ENCODE peak calls at places on chromosome 10, in nine cellular contexts. One of them, this sample, is unnamed. For H3K9me3, the result is how much of the 10 kb centered on the place peaks cover.

GRCh38 chr10:96395931-96396877 is 37.4 kb upstream of the OPALIN start:
- DNase-seq in right atrium auricular region: peak
- DNase-seq in T-helper 17 cell: no peak
- DNase-seq in right lobe of liver: peak
- DNase-seq in Peyer's patch: peak
- DNase-seq in spleen: peak
- DNase-seq in CD4-positive, alpha-beta T cell: peak
- DNase-seq in IMR-90: peak
- DNase-seq in A549: peak
- DNase-seq in this sample: peak

GRCh38 chr10:103849880-103850571 is 5.3 kb downstream of the SH3PXD2A start:
- DNase-seq in right atrium auricular region: peak
- DNase-seq in T-helper 17 cell: no peak
- DNase-seq in right lobe of liver: no peak
- DNase-seq in Peyer's patch: no peak
- DNase-seq in spleen: no peak
- DNase-seq in CD4-positive, alpha-beta T cell: no peak
- DNase-seq in IMR-90: peak
- DNase-seq in A549: no peak
- DNase-seq in this sample: no peak

GRCh38 chr10:116815641-116816415 is 33.5 kb upstream of the ENO4 start:
- DNase-seq in right atrium auricular region: no peak
- DNase-seq in T-helper 17 cell: no peak
- DNase-seq in right lobe of liver: no peak
- DNase-seq in Peyer's patch: no peak
- DNase-seq in spleen: no peak
- DNase-seq in CD4-positive, alpha-beta T cell: no peak
- DNase-seq in IMR-90: peak
- DNase-seq in A549: no peak
- DNase-seq in this sample: no peak

GRCh38 chr10:98388086-98388655 is 26.8 kb downstream of the PYROXD2 start:
- DNase-seq in right atrium auricular region: no peak
- DNase-seq in T-helper 17 cell: no peak
- DNase-seq in right lobe of liver: no peak
- DNase-seq in Peyer's patch: no peak
- DNase-seq in spleen: no peak
- DNase-seq in CD4-positive, alpha-beta T cell: no peak
- DNase-seq in IMR-90: no peak
- DNase-seq in A549: no peak
- DNase-seq in this sample: no peak

GRCh38 chr10:71697938-71698709 is 21.5 kb downstream of the C10orf105 start:
- DNase-seq in right atrium auricular region: no peak
- DNase-seq in T-helper 17 cell: no peak
- DNase-seq in right lobe of liver: no peak
- DNase-seq in Peyer's patch: no peak
- DNase-seq in spleen: no peak
- DNase-seq in CD4-positive, alpha-beta T cell: no peak
- DNase-seq in IMR-90: no peak
- DNase-seq in A549: no peak
- DNase-seq in this sample: no peak

GRCh38 chr10:46328853-46329689 is 42.3 kb downstream of the ANTXRL start:
- DNase-seq in right atrium auricular region: no peak
- DNase-seq in T-helper 17 cell: no peak
- DNase-seq in right lobe of liver: no peak
- DNase-seq in Peyer's patch: no peak
- DNase-seq in spleen: no peak
- DNase-seq in CD4-positive, alpha-beta T cell: no peak
- DNase-seq in IMR-90: no peak
- DNase-seq in A549: no peak
- DNase-seq in this sample: no peak

GRCh38 chr10:63603709-63604445 is 82.7 kb downstream of the REEP3 start:
- DNase-seq in right atrium auricular region: no peak
- DNase-seq in T-helper 17 cell: no peak
- DNase-seq in right lobe of liver: no peak
- DNase-seq in Peyer's patch: no peak
- DNase-seq in spleen: no peak
- DNase-seq in CD4-positive, alpha-beta T cell: no peak
- DNase-seq in IMR-90: peak
- DNase-seq in A549: no peak
- DNase-seq in this sample: peak

GRCh38 chr10:8053446-8054242 is 844 bp upstream of the GATA3 start:
- DNase-seq in right atrium auricular region: peak
- DNase-seq in T-helper 17 cell: peak
- DNase-seq in right lobe of liver: peak
- DNase-seq in Peyer's patch: peak
- DNase-seq in spleen: peak
- DNase-seq in CD4-positive, alpha-beta T cell: peak
- DNase-seq in IMR-90: peak
- DNase-seq in A549: peak
- DNase-seq in this sample: peak

GRCh38 chr10:30583778-30584415 is 45.7 kb downstream of the LYZL2 start:
- DNase-seq in right atrium auricular region: peak
- DNase-seq in T-helper 17 cell: no peak
- DNase-seq in right lobe of liver: peak
- DNase-seq in Peyer's patch: peak
- DNase-seq in spleen: no peak
- DNase-seq in CD4-positive, alpha-beta T cell: no peak
- DNase-seq in IMR-90: peak
- DNase-seq in A549: peak
- DNase-seq in this sample: peak

DNA sequence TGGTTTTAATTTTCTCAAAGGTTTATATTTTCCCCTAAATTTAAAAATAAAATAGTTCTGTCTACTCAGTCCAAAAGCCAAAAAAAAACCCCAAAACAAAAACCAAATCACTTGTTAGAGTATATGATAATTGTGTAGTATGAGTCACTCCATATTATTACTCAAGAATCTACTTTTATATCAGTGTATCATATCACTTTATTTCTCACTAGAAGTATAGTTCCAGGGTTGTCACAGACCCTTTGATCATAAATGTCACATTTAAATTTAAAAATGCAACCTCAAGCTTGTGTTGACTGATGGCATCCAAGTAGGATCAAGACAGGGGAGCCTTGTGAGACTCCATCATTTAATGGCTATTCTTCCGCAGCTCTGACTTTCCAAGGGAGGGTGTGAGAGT is 61.0 kb downstream of the PAPSS2 start:
- DNase-seq in right atrium auricular region: no peak
- DNase-seq in T-helper 17 cell: no peak
- DNase-seq in right lobe of liver: no peak
- DNase-seq in Peyer's patch: no peak
- DNase-seq in spleen: no peak
- DNase-seq in CD4-positive, alpha-beta T cell: no peak
- DNase-seq in IMR-90: no peak
- DNase-seq in A549: no peak
- DNase-seq in this sample: no peak
- H3K9me3 ChIP-seq in right atrium auricular region: under half
- H3K9me3 ChIP-seq in T-helper 17 cell: under half
- H3K9me3 ChIP-seq in right lobe of liver: under half
- H3K9me3 ChIP-seq in Peyer's patch: under half
- H3K9me3 ChIP-seq in spleen: under half
- H3K9me3 ChIP-seq in CD4-positive, alpha-beta T cell: under half
- H3K9me3 ChIP-seq in IMR-90: under half
- H3K9me3 ChIP-seq in A549: under half
- H3K9me3 ChIP-seq in this sample: under half

GRCh38 chr10:37679465-37679864 is 177.9 kb downstream of the ZNF248 start:
- DNase-seq in right atrium auricular region: no peak
- DNase-seq in T-helper 17 cell: no peak
- DNase-seq in right lobe of liver: no peak
- DNase-seq in Peyer's patch: no peak
- DNase-seq in spleen: no peak
- DNase-seq in CD4-positive, alpha-beta T cell: no peak
- DNase-seq in IMR-90: no peak
- DNase-seq in A549: no peak
- DNase-seq in this sample: no peak
- H3K9me3 ChIP-seq in right atrium auricular region: under half
- H3K9me3 ChIP-seq in T-helper 17 cell: under half
- H3K9me3 ChIP-seq in right lobe of liver: under half
- H3K9me3 ChIP-seq in Peyer's patch: under half
- H3K9me3 ChIP-seq in spleen: under half
- H3K9me3 ChIP-seq in CD4-positive, alpha-beta T cell: under half
- H3K9me3 ChIP-seq in IMR-90: under half
- H3K9me3 ChIP-seq in A549: under half
- H3K9me3 ChIP-seq in this sample: half or more

DNA sequence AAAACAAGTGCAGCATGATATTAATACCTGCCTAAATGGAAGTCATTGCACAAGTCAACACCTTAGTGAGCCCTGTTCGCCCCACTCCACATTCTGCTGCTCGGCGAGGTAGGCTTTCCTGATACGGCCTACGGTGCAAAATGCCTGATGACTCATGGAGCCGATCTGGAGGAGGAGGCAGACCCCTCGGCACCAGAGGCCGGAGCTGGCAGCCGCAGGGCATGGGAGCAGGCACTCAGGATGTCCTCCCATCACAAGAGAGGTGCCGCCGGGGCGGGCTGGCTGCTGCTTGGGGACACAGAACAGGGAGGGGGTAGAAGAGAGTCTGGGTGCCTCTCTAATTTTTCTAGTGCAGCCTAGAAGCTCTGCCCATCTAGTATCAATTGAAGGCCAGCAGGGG is 418.5 kb upstream of the MGMT start:
- DNase-seq in right atrium auricular region: no peak
- DNase-seq in T-helper 17 cell: no peak
- DNase-seq in right lobe of liver: no peak
- DNase-seq in Peyer's patch: no peak
- DNase-seq in spleen: no peak
- DNase-seq in CD4-positive, alpha-beta T cell: no peak
- DNase-seq in IMR-90: no peak
- DNase-seq in A549: no peak
- DNase-seq in this sample: no peak
- H3K9me3 ChIP-seq in right atrium auricular region: under half
- H3K9me3 ChIP-seq in T-helper 17 cell: under half
- H3K9me3 ChIP-seq in right lobe of liver: under half
- H3K9me3 ChIP-seq in Peyer's patch: under half
- H3K9me3 ChIP-seq in spleen: under half
- H3K9me3 ChIP-seq in CD4-positive, alpha-beta T cell: under half
- H3K9me3 ChIP-seq in IMR-90: under half
- H3K9me3 ChIP-seq in A549: under half
- H3K9me3 ChIP-seq in this sample: half or more

GRCh38 chr10:38054361-38054797 is 39.8 kb upstream of the ZNF37A start:
- DNase-seq in right atrium auricular region: no peak
- DNase-seq in T-helper 17 cell: no peak
- DNase-seq in right lobe of liver: no peak
- DNase-seq in Peyer's patch: no peak
- DNase-seq in spleen: no peak
- DNase-seq in CD4-positive, alpha-beta T cell: no peak
- DNase-seq in IMR-90: peak
- DNase-seq in A549: no peak
- DNase-seq in this sample: peak
- H3K9me3 ChIP-seq in right atrium auricular region: under half
- H3K9me3 ChIP-seq in T-helper 17 cell: half or more
- H3K9me3 ChIP-seq in right lobe of liver: under half
- H3K9me3 ChIP-seq in Peyer's patch: under half
- H3K9me3 ChIP-seq in spleen: half or more
- H3K9me3 ChIP-seq in CD4-positive, alpha-beta T cell: half or more
- H3K9me3 ChIP-seq in IMR-90: under half
- H3K9me3 ChIP-seq in A549: half or more
- H3K9me3 ChIP-seq in this sample: under half

GRCh38 chr10:28623483-28623882 is 53.8 kb upstream of the BAMBI start:
- DNase-seq in right atrium auricular region: no peak
- DNase-seq in T-helper 17 cell: no peak
- DNase-seq in right lobe of liver: no peak
- DNase-seq in Peyer's patch: no peak
- DNase-seq in spleen: no peak
- DNase-seq in CD4-positive, alpha-beta T cell: no peak
- DNase-seq in IMR-90: no peak
- DNase-seq in A549: no peak
- DNase-seq in this sample: no peak

GRCh38 chr10:28616514-28616913 is 60.8 kb upstream of the BAMBI start:
- DNase-seq in right atrium auricular region: no peak
- DNase-seq in T-helper 17 cell: no peak
- DNase-seq in right lobe of liver: no peak
- DNase-seq in Peyer's patch: no peak
- DNase-seq in spleen: no peak
- DNase-seq in CD4-positive, alpha-beta T cell: no peak
- DNase-seq in IMR-90: no peak
- DNase-seq in A549: no peak
- DNase-seq in this sample: no peak

GRCh38 chr10:28620251-28620650 is 57.1 kb upstream of the BAMBI start:
- DNase-seq in right atrium auricular region: no peak
- DNase-seq in T-helper 17 cell: no peak
- DNase-seq in right lobe of liver: no peak
- DNase-seq in Peyer's patch: no peak
- DNase-seq in spleen: no peak
- DNase-seq in CD4-positive, alpha-beta T cell: no peak
- DNase-seq in IMR-90: no peak
- DNase-seq in A549: no peak
- DNase-seq in this sample: no peak

GRCh38 chr10:28624351-28624750 is 53.0 kb upstream of the BAMBI start:
- DNase-seq in right atrium auricular region: no peak
- DNase-seq in T-helper 17 cell: no peak
- DNase-seq in right lobe of liver: no peak
- DNase-seq in Peyer's patch: no peak
- DNase-seq in spleen: no peak
- DNase-seq in CD4-positive, alpha-beta T cell: no peak
- DNase-seq in IMR-90: no peak
- DNase-seq in A549: no peak
- DNase-seq in this sample: no peak

GRCh38 chr10:28619465-28619864 is 57.9 kb upstream of the BAMBI start:
- DNase-seq in right atrium auricular region: no peak
- DNase-seq in T-helper 17 cell: no peak
- DNase-seq in right lobe of liver: no peak
- DNase-seq in Peyer's patch: no peak
- DNase-seq in spleen: no peak
- DNase-seq in CD4-positive, alpha-beta T cell: no peak
- DNase-seq in IMR-90: no peak
- DNase-seq in A549: no peak
- DNase-seq in this sample: no peak
- H3K9me3 ChIP-seq in right atrium auricular region: under half
- H3K9me3 ChIP-seq in T-helper 17 cell: under half
- H3K9me3 ChIP-seq in right lobe of liver: under half
- H3K9me3 ChIP-seq in Peyer's patch: under half
- H3K9me3 ChIP-seq in spleen: under half
- H3K9me3 ChIP-seq in CD4-positive, alpha-beta T cell: under half
- H3K9me3 ChIP-seq in IMR-90: under half
- H3K9me3 ChIP-seq in A549: under half
- H3K9me3 ChIP-seq in this sample: under half

GRCh38 chr10:25278180-25278579 is 103.4 kb downstream of the GPR158 start:
- DNase-seq in right atrium auricular region: no peak
- DNase-seq in T-helper 17 cell: no peak
- DNase-seq in right lobe of liver: no peak
- DNase-seq in Peyer's patch: no peak
- DNase-seq in spleen: no peak
- DNase-seq in CD4-positive, alpha-beta T cell: no peak
- DNase-seq in IMR-90: no peak
- DNase-seq in A549: no peak
- DNase-seq in this sample: no peak
- H3K9me3 ChIP-seq in right atrium auricular region: under half
- H3K9me3 ChIP-seq in T-helper 17 cell: under half
- H3K9me3 ChIP-seq in right lobe of liver: under half
- H3K9me3 ChIP-seq in Peyer's patch: under half
- H3K9me3 ChIP-seq in spleen: under half
- H3K9me3 ChIP-seq in CD4-positive, alpha-beta T cell: under half
- H3K9me3 ChIP-seq in IMR-90: under half
- H3K9me3 ChIP-seq in A549: under half
- H3K9me3 ChIP-seq in this sample: under half

DNA sequence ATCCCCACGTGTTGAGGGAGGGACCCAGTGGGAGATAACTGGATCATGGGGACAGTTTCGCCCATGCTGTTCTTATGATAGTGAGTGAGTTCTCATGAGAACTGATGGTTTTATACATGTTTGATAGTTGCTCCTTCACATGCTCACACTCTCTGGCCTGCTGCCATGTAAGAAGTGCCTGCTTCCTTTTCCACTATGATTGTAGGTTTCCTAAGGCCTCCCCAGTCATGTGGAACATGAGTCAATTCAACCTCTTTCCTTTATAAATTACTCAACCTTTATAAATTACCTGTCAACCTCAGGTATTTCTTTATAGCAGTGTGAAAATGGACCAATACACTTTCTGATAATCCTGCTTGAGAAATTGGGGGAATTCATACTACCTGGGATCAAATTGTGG is 80.2 kb downstream of the ZNF37A start:
- DNase-seq in right atrium auricular region: no peak
- DNase-seq in T-helper 17 cell: no peak
- DNase-seq in right lobe of liver: no peak
- DNase-seq in Peyer's patch: no peak
- DNase-seq in spleen: no peak
- DNase-seq in CD4-positive, alpha-beta T cell: no peak
- DNase-seq in IMR-90: no peak
- DNase-seq in A549: no peak
- DNase-seq in this sample: no peak
- H3K9me3 ChIP-seq in right atrium auricular region: under half
- H3K9me3 ChIP-seq in T-helper 17 cell: under half
- H3K9me3 ChIP-seq in right lobe of liver: under half
- H3K9me3 ChIP-seq in Peyer's patch: under half
- H3K9me3 ChIP-seq in spleen: under half
- H3K9me3 ChIP-seq in CD4-positive, alpha-beta T cell: under half
- H3K9me3 ChIP-seq in IMR-90: under half
- H3K9me3 ChIP-seq in A549: under half
- H3K9me3 ChIP-seq in this sample: under half